ENCODE peak calls at places on chromosomes 5 and 9, in five cellular contexts. O is T follicular helper cell, R is heart left ventricle, N is GM19239, A is neural crest cell. Z is an unnamed sample.
A peak's percentile ranks its signal among the peaks of the same experiment; 100 is the strongest.

GRCh38 chr5:133230823-133231578 is 179.2 kb downstream of the HSPA4 start:
- DNase-seq in O (no peak), R (no peak), N (no peak), A (no peak), Z (no peak)

GRCh38 chr5:133116601-133117000 is 64.8 kb downstream of the HSPA4 start:
- DNase-seq in O (no peak), R (no peak), N (no peak), A (no peak), Z (no peak)

GRCh38 chr9:127955294-127956015 is 17.8 kb upstream of the DPM2 start:
- DNase-seq in O (peak; percentile 80), R (no peak), N (peak; percentile 83), A (no peak), Z (no peak)

GRCh38 chr9:112169368-112169767 is 5.7 kb downstream of the SUSD1 start:
- DNase-seq in O (no peak), R (no peak), N (no peak), A (no peak), Z (no peak)

GRCh38 chr5:87109749-87110148 is 157.9 kb upstream of the RASA1 start:
- DNase-seq in O (no peak), R (no peak), N (no peak), A (no peak), Z (no peak)

GRCh38 chr5:76380346-76381074 is 22.6 kb upstream of the IQGAP2 start:
- DNase-seq in O (no peak), R (no peak), N (no peak), A (no peak), Z (no peak)

GRCh38 chr9:84404095-84404686 is 63.6 kb upstream of the SLC28A3 start:
- DNase-seq in O (no peak), R (no peak), N (peak; percentile 41), A (peak; percentile 29), Z (no peak)

GRCh38 chr5:136674178-136674577 is 308.8 kb upstream of the TRPC7 start:
- DNase-seq in O (no peak), R (no peak), N (no peak), A (no peak), Z (no peak)

GRCh38 chr9:1096155-1096964 is 46.2 kb downstream of the DMRT2 start:
- DNase-seq in O (no peak), R (no peak), N (no peak), A (no peak), Z (no peak)

GRCh38 chr5:116572375-116573278 is 2.0 kb downstream of the SEMA6A start:
- DNase-seq in O (no peak), R (peak; percentile 65), N (no peak), A (peak; percentile 43), Z (no peak)

GRCh38 chr5:56910123-56910951 is 941 bp downstream of the SETD9 start:
- DNase-seq in O (peak; percentile 6), R (peak; percentile 63), N (no peak), A (no peak), Z (peak; percentile 68)

GRCh38 chr5:146284016-146284415 is 54.6 kb upstream of the POU4F3 start:
- DNase-seq in O (no peak), R (no peak), N (no peak), A (no peak), Z (no peak)

GRCh38 chr9:15430920-15431844 is 8.5 kb downstream of the SNAPC3 start:
- DNase-seq in O (no peak), R (no peak), N (no peak), A (no peak), Z (no peak)

GRCh38 chr5:139148306-139148705 is 49.9 kb downstream of the SIL1 start:
- DNase-seq in O (no peak), R (no peak), N (no peak), A (no peak), Z (no peak)

GRCh38 chr5:7517006-7517405 is 121.1 kb downstream of the ADCY2 start:
- DNase-seq in O (no peak), R (no peak), N (no peak), A (no peak), Z (no peak)

GRCh38 chr9:38205279-38205678 is 136.3 kb upstream of the SHB start:
- DNase-seq in O (no peak), R (no peak), N (no peak), A (no peak), Z (no peak)

GRCh38 chr9:122268041-122268814 is 3.5 kb downstream of the MRRF start:
- DNase-seq in O (no peak), R (no peak), N (no peak), A (no peak), Z (no peak)

GRCh38 chr5:12354686-12355085 is 450.4 kb upstream of the CTNND2 start:
- DNase-seq in O (no peak), R (no peak), N (no peak), A (no peak), Z (no peak)

GRCh38 chr9:107422189-107422802 is 67.3 kb downstream of the KLF4 start:
- DNase-seq in O (no peak), R (peak; percentile 72), N (no peak), A (peak; percentile 68), Z (peak; percentile 19)

GRCh38 chr9:70988551-70988950 is 132.9 kb downstream of the TRPM3 start:
- DNase-seq in O (no peak), R (no peak), N (no peak), A (no peak), Z (no peak)

GRCh38 chr9:19028835-19029451 is 4.1 kb downstream of the SAXO1 start:
- DNase-seq in O (no peak), R (no peak), N (peak; percentile 68), A (peak; percentile 39), Z (peak; percentile 65)

GRCh38 chr5:6448141-6448491 is 543 bp upstream of the UBE2QL1 start:
- DNase-seq in O (no peak), R (no peak), N (no peak), A (no peak), Z (no peak)

GRCh38 chr5:172694061-172694460 is 53.0 kb downstream of the NEURL1B start:
- DNase-seq in O (no peak), R (no peak), N (no peak), A (no peak), Z (no peak)

GRCh38 chr5:44046581-44047327 is 342.5 kb downstream of the FGF10 start:
- DNase-seq in O (no peak), R (no peak), N (no peak), A (no peak), Z (no peak)

GRCh38 chr5:55923177-55923872 is 71.4 kb downstream of the IL6ST start:
- DNase-seq in O (no peak), R (no peak), N (no peak), A (no peak), Z (peak; percentile 35)

GRCh38 chr5:156871212-156871611 is 21.1 kb downstream of the PPP1R2B start:
- DNase-seq in O (no peak), R (no peak), N (no peak), A (no peak), Z (no peak)

GRCh38 chr5:78843436-78843835 is 141.7 kb downstream of the ARSB start:
- DNase-seq in O (no peak), R (no peak), N (no peak), A (no peak), Z (no peak)

GRCh38 chr5:43039468-43040286 is 442 bp downstream of the ANXA2R start:
- DNase-seq in O (peak; percentile 58), R (peak; percentile 86), N (no peak), A (peak; percentile 52), Z (peak; percentile 81)

GRCh38 chr5:14069021-14069420 is 74.1 kb upstream of the TRIO start:
- DNase-seq in O (no peak), R (no peak), N (no peak), A (no peak), Z (no peak)

GRCh38 chr5:179668404-179668803 is 12.4 kb downstream of the CBY3 start:
- DNase-seq in O (peak; percentile 35), R (no peak), N (no peak), A (peak; percentile 43), Z (peak; percentile 74)

GRCh38 chr9:129972816-129973215 is 70.2 kb downstream of the FNBP1 start:
- DNase-seq in O (no peak), R (no peak), N (no peak), A (no peak), Z (no peak)

GRCh38 chr9:92328225-92328624 is 2.5 kb downstream of the CENPP start:
- DNase-seq in O (no peak), R (no peak), N (no peak), A (no peak), Z (peak; percentile 28)

GRCh38 chr9:123604861-123605260 is 248.9 kb downstream of the CRB2 start:
- DNase-seq in O (no peak), R (no peak), N (no peak), A (no peak), Z (no peak)

GRCh38 chr5:163712011-163712410 is 206.6 kb downstream of the MAT2B start:
- DNase-seq in O (no peak), R (no peak), N (no peak), A (no peak), Z (no peak)

GRCh38 chr5:151661968-151662732 is 24.6 kb downstream of the SPARC start:
- DNase-seq in O (no peak), R (no peak), N (peak; percentile 27), A (no peak), Z (no peak)

GRCh38 chr9:91102269-91102668 is 259.4 kb downstream of the AUH start:
- DNase-seq in O (no peak), R (no peak), N (no peak), A (no peak), Z (no peak)

GRCh38 chr5:137192293-137192743 is 306.8 kb downstream of the SPOCK1 start:
- DNase-seq in O (no peak), R (no peak), N (no peak), A (no peak), Z (no peak)

GRCh38 chr9:128099932-128100491 is 27.5 kb downstream of the PTGES2 start:
- DNase-seq in O (no peak), R (peak; percentile 59), N (no peak), A (no peak), Z (no peak)

Z was measured in AML-193.